ENCODE peak calls at places on chromosomes 16 and 17, in six cellular contexts. B is cardiac fibroblast, N is AG09319, L is endothelial cell of umbilical vein, R is progenitor cell of endocrine pancreas, I is GM13976. C is an unnamed sample.

GRCh38 chr16:588889-589657 is 793 bp upstream of the RAB40C start:
- DNase-seq in L (peak; percentile 98), I (peak; percentile 93), B (peak; percentile 98), N (peak; percentile 88), R (peak; percentile 96), C (peak; percentile 99)

GRCh38 chr17:35898283-35899070 is 18.3 kb upstream of the CCL5 start:
- DNase-seq in I (no peak), R (no peak), B (no peak), N (no peak), L (peak; percentile 15), C (no peak)

GRCh38 chr17:8466466-8466865 is 30.8 kb downstream of the NDEL1 start:
- DNase-seq in R (no peak), L (no peak), N (peak; percentile 88), B (no peak), I (no peak), C (no peak)

GRCh38 chr17:17570798-17571716 is 20.5 kb downstream of the PEMT start:
- DNase-seq in R (no peak), N (no peak), I (no peak), L (no peak), B (no peak), C (no peak)

GRCh38 chr17:28878981-28879380 is 18.6 kb downstream of the FLOT2 start:
- DNase-seq in R (no peak), B (peak; percentile 55), I (peak; percentile 69), N (no peak), L (peak; percentile 33), C (no peak)

GRCh38 chr17:44346064-44346844 is 1.2 kb downstream of the GRN start:
- DNase-seq in L (no peak), I (peak; percentile 21), R (no peak), B (no peak), N (no peak), C (no peak)

GRCh38 chr16:10888320-10888937 is 11.4 kb downstream of the CIITA start:
- DNase-seq in R (no peak), L (no peak), B (no peak), I (no peak), N (no peak), C (no peak)

GRCh38 chr17:61789872-61790271 is 73.5 kb downstream of the BRIP1 start:
- DNase-seq in L (no peak), N (no peak), R (no peak), I (no peak), B (no peak), C (no peak)

GRCh38 chr16:14284930-14285541 is 213.9 kb downstream of the MRTFB start:
- DNase-seq in L (peak; percentile 76), B (peak; percentile 82), I (no peak), N (peak; percentile 31), R (no peak), C (peak; percentile 88)
- TF ChIP-seq CTCF in L (peak; percentile 26), B (peak; percentile 42), I (peak; percentile 58), N (peak; percentile 59), R (no peak), C (peak; percentile 61)

GRCh38 chr17:42166196-42166763 is 11.5 kb upstream of the RAB5C start:
- DNase-seq in N (no peak), B (no peak), I (no peak), R (no peak), L (no peak), C (no peak)

GRCh38 chr17:42159796-42160551 is 5.2 kb upstream of the RAB5C start:
- DNase-seq in R (no peak), N (no peak), L (no peak), B (no peak), I (no peak), C (no peak)

GRCh38 chr17:42163696-42164407 is 9.1 kb upstream of the RAB5C start:
- DNase-seq in L (no peak), N (no peak), R (no peak), I (no peak), B (no peak), C (no peak)

GRCh38 chr17:42165751-42166150 is 11.0 kb upstream of the RAB5C start:
- DNase-seq in L (no peak), N (no peak), R (no peak), B (no peak), I (no peak), C (no peak)

DNA sequence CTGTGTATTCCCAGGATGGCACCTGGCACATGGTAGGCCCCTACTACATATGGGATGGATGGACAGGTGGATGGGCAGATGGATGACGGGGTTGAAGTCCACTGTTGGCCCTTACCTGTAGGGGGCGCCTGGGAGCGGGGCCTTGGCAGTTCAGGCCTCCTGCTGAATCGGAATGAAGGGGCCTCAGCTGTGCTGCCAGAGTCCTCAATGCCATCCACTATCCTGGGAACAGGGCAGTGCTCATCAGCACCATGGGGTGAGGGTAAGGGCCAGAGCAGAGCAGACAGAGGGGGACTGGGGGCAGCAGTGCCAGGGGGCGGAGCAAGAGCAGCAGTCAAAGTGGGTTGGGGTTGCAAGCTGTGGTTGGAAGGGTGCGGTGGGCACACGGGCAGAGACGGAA is 8.3 kb upstream of the RAB5C start:
- DNase-seq in L (no peak), N (no peak), B (no peak), I (peak; percentile 70), R (no peak), C (no peak)
- TF ChIP-seq CTCF in L (peak; percentile 54), N (peak; percentile 21), B (peak; percentile 47), I (peak; percentile 45), R (peak; percentile 46), C (peak; percentile 28)

DNA sequence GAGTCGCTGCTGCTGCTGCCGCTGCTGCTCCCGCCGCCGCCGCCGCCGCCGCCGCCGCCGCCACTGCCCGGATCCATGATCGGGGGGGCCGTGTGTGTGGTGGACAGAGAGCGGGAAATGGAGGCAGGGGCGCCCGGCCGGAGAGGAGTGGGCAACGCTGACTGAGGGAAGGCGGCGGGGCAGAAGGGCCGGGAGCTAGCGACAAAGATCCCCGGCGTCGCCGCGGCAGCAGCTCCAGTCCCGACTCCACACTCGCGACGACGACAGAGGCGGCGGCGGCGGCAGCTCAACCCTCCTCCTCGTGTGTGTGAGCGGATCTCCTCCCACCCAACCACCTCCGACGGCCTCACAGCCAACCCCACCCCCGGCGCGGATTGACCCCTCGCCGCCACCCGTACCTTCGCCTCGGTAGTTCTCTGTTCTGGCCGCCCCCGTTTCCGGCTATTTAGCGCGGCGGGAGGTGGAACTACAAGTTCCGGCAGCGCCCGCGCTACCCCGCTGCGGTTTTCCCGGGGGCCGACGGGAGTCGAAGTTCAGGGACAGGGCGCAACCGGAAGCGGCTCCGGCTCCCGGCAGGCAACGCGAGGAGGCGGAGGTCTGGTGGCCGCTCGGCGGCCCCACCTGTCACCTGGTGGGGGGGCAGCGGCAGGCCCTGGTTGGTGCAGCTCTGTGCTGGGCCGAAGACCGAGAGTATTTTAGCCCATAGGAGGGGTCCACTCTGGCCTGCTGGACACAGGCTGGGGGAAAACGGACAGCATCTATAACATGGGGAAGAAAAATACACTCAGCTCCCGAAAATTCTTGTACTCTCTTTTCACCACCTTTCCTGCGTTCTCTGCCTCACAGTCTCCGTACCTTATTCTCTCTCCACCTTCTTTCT is at the start of gene GSPT1:
- DNase-seq in N (peak; percentile 94), R (peak; percentile 99), B (peak; percentile 99), L (peak; percentile 99), I (peak; percentile 98), C (peak; percentile 99)
- TF ChIP-seq CTCF in N (no peak), R (no peak), B (no peak), L (peak; percentile 9), I (peak; percentile 10), C (no peak)

GRCh38 chr17:50681260-50682200 is 26.2 kb downstream of the ANKRD40 start:
- DNase-seq in N (peak; percentile 57), L (peak; percentile 83), I (peak; percentile 42), R (no peak), B (peak; percentile 87), C (no peak)
- TF ChIP-seq CTCF in N (peak; percentile 74), L (peak; percentile 77), I (no peak), R (peak; percentile 42), B (peak; percentile 79), C (peak; percentile 78)

C was measured in osteocyte.